ENCODE peak calls at places on chromosomes 12 and 14, in four cellular contexts. Y, D, E and G are unnamed samples.

GRCh38 chr12:34394211-34395055 is 372.1 kb downstream of the ALG10 start:
- DNase-seq in E (peak; percentile 5), D (peak; percentile 0), Y (no peak), G (peak; percentile 10)

GRCh38 chr12:59719701-59720100 is 123.9 kb downstream of the SLC16A7 start:
- DNase-seq in E (no peak), D (no peak), Y (no peak), G (no peak)

GRCh38 chr12:56071648-56072047 is 8.3 kb upstream of the ERBB3 start:
- DNase-seq in Y (no peak), E (no peak), D (no peak), G (no peak)

GRCh38 chr12:127125607-127126259 is 1141.2 kb upstream of the TMEM132C start:
- DNase-seq in D (no peak), E (no peak), Y (peak; percentile 56), G (no peak)

GRCh38 chr12:118874698-118875548 is 106.4 kb upstream of the SRRM4 start:
- DNase-seq in D (peak; percentile 57), Y (no peak), E (no peak), G (no peak)

GRCh38 chr14:64714432-64715025 is 10.3 kb downstream of the PLEKHG3 start:
- DNase-seq in D (no peak), E (no peak), Y (no peak), G (no peak)

GRCh38 chr12:121989266-121989950 is 32.3 kb upstream of the BCL7A start:
- DNase-seq in D (no peak), E (no peak), Y (no peak), G (no peak)

GRCh38 chr12:59322473-59322872 is 273.4 kb upstream of the SLC16A7 start:
- DNase-seq in D (no peak), Y (no peak), E (no peak), G (no peak)

GRCh38 chr12:64665506-64665905 is 55.2 kb downstream of the RASSF3 start:
- DNase-seq in D (peak; percentile 62), E (no peak), Y (peak; percentile 62), G (no peak)

GRCh38 chr12:109934026-109934425 is 34.0 kb downstream of the TCHP start:
- DNase-seq in E (no peak), D (no peak), Y (no peak), G (no peak)

GRCh38 chr14:28983279-28983678 is 216.7 kb downstream of the FOXG1 start:
- DNase-seq in Y (no peak), E (no peak), D (no peak), G (no peak)

GRCh38 chr12:81263072-81263471 is 185.2 kb downstream of the ACSS3 start:
- DNase-seq in E (no peak), D (no peak), Y (no peak), G (no peak)

GRCh38 chr12:38713294-38713693 is 192.1 kb downstream of the CPNE8 start:
- DNase-seq in E (no peak), D (no peak), Y (no peak), G (no peak)

DNA sequence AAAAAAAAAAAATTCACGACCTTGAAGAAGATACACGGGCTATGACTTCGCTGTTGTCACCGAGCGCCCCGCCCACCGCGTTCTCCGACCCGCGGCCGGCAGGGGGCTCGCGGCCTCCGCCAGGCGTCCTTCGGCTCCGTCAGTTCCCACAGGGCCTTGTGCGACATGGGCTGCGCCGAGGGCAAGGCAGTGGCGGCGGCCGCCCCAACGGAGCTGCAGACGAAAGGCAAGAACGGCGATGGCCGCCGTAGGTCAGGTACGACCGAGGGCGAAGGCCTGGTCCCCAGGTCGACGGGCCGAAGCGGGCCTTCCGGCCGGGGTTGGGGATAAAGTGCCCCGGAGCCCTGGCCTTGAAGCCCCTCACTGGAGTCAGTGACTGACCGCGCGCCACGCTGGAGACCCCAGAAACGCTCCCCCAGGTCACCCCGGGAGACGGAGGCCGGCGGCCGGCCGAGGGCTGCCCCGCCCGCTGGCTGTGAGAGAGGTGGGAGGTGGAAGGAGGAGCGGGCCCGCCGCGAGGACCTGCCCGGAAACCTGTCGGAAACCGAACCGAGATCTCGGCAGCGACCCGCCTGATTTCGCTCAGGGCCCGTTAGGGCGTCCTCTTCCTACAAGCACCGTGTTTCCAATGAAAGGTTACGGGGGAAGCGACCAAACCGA is at the start of gene TXNRD1:
- DNase-seq in Y (peak; percentile 19), D (peak; percentile 90), E (peak; percentile 83), G (peak; percentile 55)
- TF ChIP-seq CTCF in Y (peak; percentile 81), D (peak; percentile 75), E (peak; percentile 65), G (peak; percentile 80)

DNA sequence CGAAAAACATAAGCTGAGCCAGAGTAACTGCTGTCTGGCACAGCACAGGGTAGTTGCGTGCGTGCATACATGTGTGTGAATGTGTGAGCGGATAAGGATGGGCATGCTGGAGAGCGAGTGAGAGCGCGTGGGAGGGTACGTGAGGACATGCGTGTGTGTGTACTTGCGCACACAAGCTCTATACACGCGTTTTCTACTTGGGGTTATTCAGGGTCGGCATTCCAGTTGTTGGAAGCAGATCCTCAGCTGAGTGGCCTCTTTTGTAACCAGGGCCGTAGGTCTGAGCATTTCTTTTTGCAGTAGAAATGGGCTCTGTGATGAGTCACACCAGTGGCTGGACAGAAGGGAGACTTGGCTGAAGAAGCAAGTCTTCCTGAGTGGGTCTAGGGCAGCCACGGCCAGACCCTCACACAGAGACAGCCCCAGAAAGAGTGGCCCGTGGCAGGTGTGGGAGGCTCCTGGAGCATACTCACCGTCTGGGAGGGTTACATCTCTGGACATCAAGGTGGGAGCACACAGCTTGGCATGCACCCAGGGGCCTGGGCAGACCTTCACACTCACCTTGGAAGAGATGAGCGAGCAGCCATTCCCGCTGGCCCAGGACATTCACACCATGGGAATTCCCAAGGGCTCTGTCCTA is 78.0 kb downstream of the LRRC74A start:
- DNase-seq in Y (no peak), D (no peak), E (peak; percentile 52), G (no peak)
- TF ChIP-seq EP300 in Y (no peak), D (no peak), E (no peak), G (no peak)

GRCh38 chr14:61561144-61561543 is 134.2 kb upstream of the HIF1A start:
- DNase-seq in D (no peak), E (no peak), Y (no peak), G (no peak)
- TF ChIP-seq CTCF in D (peak; percentile 32), E (no peak), Y (no peak), G (no peak)

GRCh38 chr12:45212064-45212463 is 3.8 kb upstream of the ANO6 start:
- DNase-seq in E (no peak), Y (no peak), D (no peak), G (no peak)

GRCh38 chr12:45205165-45205825 is 10.6 kb upstream of the ANO6 start:
- DNase-seq in Y (peak; percentile 36), D (no peak), E (no peak), G (no peak)

GRCh38 chr12:45209784-45210183 is 6.1 kb upstream of the ANO6 start:
- DNase-seq in D (no peak), E (no peak), Y (no peak), G (no peak)

GRCh38 chr12:45204757-45205156 is 11.1 kb upstream of the ANO6 start:
- DNase-seq in E (no peak), D (no peak), Y (no peak), G (no peak)

DNA sequence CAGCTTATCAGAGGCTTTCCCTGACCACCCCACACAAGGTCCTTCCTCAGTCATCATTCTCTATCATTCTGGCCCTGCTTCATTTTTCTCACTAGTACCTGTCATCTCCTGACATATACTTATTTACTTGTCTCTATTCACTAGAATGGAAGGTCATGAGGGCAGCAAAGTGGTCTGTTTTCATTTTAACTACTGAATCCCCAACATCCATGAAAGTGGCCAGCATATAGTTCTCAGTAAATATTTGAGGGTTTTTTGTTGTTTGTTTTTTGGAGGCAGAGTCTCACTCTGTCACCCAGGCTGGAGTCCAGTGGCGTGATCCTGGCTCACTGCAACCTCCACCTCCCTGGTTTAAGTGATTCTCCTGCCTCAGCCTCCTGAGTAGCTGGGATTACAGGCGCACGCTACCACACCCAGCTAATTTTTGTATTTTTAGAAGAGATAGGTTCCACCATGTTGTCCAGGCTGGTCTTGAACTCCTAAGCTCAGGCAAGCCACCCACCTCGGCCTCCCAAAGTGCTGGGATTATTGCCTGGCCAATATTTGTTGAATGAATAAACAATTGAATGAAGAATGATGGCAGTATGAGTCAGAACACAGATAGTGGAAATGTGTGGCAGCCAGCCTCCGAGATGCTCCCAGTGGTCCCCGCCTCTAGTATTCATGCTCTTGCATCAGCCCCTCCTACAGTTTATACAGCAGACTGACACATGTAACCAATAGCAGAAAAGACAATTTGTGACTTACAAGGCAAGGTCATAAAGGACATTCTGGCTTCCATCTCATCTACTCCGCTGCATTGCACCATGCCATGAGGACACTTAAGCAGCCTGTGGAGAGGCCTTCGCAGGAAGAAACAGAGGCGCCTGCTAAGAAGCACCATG is 7.0 kb upstream of the ANO6 start:
- DNase-seq in E (no peak), Y (no peak), D (no peak), G (no peak)
- TF ChIP-seq EP300 in E (no peak), Y (no peak), D (no peak), G (no peak)

GRCh38 chr14:50013934-50014333 is 102.4 kb downstream of the VCPKMT start:
- DNase-seq in E (no peak), Y (no peak), D (no peak), G (no peak)

GRCh38 chr14:50011242-50011641 is 105.1 kb downstream of the VCPKMT start:
- DNase-seq in Y (no peak), E (no peak), D (no peak), G (no peak)

GRCh38 chr14:50012644-50013043 is 103.7 kb downstream of the VCPKMT start:
- DNase-seq in E (no peak), D (no peak), Y (no peak), G (no peak)

GRCh38 chr14:50014809-50015208 is 101.6 kb downstream of the VCPKMT start:
- DNase-seq in Y (no peak), D (no peak), E (no peak), G (no peak)

GRCh38 chr14:50013198-50013918 is 103.0 kb downstream of the VCPKMT start:
- DNase-seq in E (no peak), Y (no peak), D (no peak), G (no peak)
- TF ChIP-seq CTCF in E (no peak), Y (no peak), D (no peak), G (no peak)

GRCh38 chr12:106601548-106601947 is 18.7 kb downstream of the RFX4 start:
- DNase-seq in Y (no peak), D (no peak), E (no peak), G (no peak)

GRCh38 chr12:106602071-106602470 is 19.3 kb downstream of the RFX4 start:
- DNase-seq in D (no peak), Y (no peak), E (no peak), G (no peak)

GRCh38 chr12:106600503-106600902 is 17.7 kb downstream of the RFX4 start:
- DNase-seq in D (no peak), Y (no peak), E (no peak), G (no peak)

GRCh38 chr12:106599302-106599701 is 16.5 kb downstream of the RFX4 start:
- DNase-seq in E (no peak), Y (no peak), D (no peak), G (no peak)

GRCh38 chr12:106601031-106601430 is 18.2 kb downstream of the RFX4 start:
- DNase-seq in E (no peak), D (peak; percentile 66), Y (no peak), G (no peak)
- TF ChIP-seq EP300 in E (no peak), D (no peak), Y (no peak), G (no peak)

GRCh38 chr12:20946732-20947131 is 136.2 kb downstream of the SLCO1B3 start:
- DNase-seq in D (peak; percentile 61), E (no peak), Y (no peak), G (no peak)
- TF ChIP-seq CTCF in D (peak; percentile 59), E (no peak), Y (peak; percentile 45), G (no peak)